ENCODE peak calls at places on chromosomes 1 and 21, in four cellular contexts. R, M, U and V are unnamed samples.

GRCh38 chr1:46413596-46413985 is 19.5 kb downstream of the FAAH start:
- DNase-seq in R (peak; percentile 75), M (no peak), U (no peak), V (no peak)

GRCh38 chr21:29155118-29155932 is 24.9 kb downstream of the MAP3K7CL start:
- DNase-seq in U (peak; percentile 55), M (peak; percentile 61), R (peak; percentile 36), V (peak; percentile 69)

GRCh38 chr1:88736633-88737248 is 52.7 kb downstream of the PKN2 start:
- DNase-seq in M (peak; percentile 54), R (peak; percentile 87), U (no peak), V (no peak)

GRCh38 chr21:17789660-17790059 is 29.5 kb downstream of the C21orf91 start:
- DNase-seq in M (no peak), R (no peak), U (no peak), V (no peak)

GRCh38 chr1:216285052-216285451 is 138.2 kb downstream of the USH2A start:
- DNase-seq in M (no peak), U (no peak), R (peak; percentile 18), V (peak; percentile 8)

GRCh38 chr1:202189012-202189790 is 4.4 kb upstream of the LGR6 start:
- DNase-seq in R (peak; percentile 72), M (peak; percentile 32), U (no peak), V (peak; percentile 73)

GRCh38 chr1:55536466-55536865 is 321.3 kb upstream of the USP24 start:
- DNase-seq in U (no peak), R (no peak), M (no peak), V (no peak)

GRCh38 chr1:222335586-222335985 is 212.3 kb downstream of the HHIPL2 start:
- DNase-seq in M (no peak), R (no peak), U (no peak), V (no peak)

GRCh38 chr21:46078984-46079356 is 18.9 kb upstream of the COL6A2 start:
- DNase-seq in M (no peak), U (no peak), R (no peak), V (no peak)

GRCh38 chr21:29315155-29315749 is 16.5 kb downstream of the BACH1 start:
- DNase-seq in R (peak; percentile 67), U (no peak), M (peak; percentile 30), V (no peak)

GRCh38 chr1:234841710-234842231 is 231.8 kb upstream of the IRF2BP2 start:
- DNase-seq in R (no peak), U (no peak), M (no peak), V (peak; percentile 79)

GRCh38 chr1:221309711-221310110 is 430.5 kb downstream of the HLX start:
- DNase-seq in R (peak; percentile 42), U (no peak), M (no peak), V (no peak)

GRCh38 chr1:120179420-120180348 is 3.4 kb upstream of the SEC22B start:
- DNase-seq in R (peak; percentile 69), M (peak; percentile 24), U (no peak), V (no peak)

GRCh38 chr1:26289158-26290059 is 9.5 kb downstream of the SH3BGRL3 start:
- DNase-seq in U (no peak), M (no peak), R (no peak), V (peak; percentile 69)

DNA sequence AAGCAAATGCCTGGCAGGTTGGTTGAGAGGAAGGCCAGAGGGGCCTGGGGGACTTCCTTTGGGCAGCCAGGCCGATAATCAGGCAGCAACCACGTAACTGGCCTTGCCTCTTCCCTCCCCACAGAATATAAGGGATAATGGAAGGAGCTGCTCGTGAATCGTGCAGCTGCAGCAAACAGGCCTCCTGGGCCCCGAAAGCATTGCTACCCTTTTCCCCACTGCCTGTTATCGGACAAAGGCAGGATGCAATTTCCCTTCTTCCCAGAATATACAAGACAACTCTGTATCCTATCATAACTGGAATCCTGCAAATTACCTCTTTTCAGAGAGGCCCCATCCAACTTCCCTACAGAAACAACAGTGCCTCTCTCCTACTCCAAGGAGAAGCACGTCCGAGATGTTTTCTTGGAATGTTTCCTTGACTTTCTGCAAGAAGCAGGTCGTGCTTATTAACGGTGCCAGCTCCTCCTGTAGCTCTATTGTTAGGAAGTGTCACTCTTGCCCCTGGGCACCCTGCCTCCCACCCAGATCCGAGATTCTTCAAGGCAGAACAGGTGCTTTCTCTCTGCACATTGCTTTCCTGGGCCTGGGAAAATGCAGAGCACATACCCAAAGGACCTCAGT is 106.0 kb upstream of the TIAM1 start:
- DNase-seq in R (no peak), U (no peak), M (no peak), V (no peak)
- H3K27ac ChIP-seq in R (no peak overlapping the region), U (no peak overlapping the region), M (no peak overlapping the region), V (no peak overlapping the region)

GRCh38 chr1:31435471-31436409 is 22.7 kb downstream of the SERINC2 start:
- DNase-seq in M (no peak), R (no peak), U (no peak), V (no peak)

GRCh38 chr1:31439276-31439675 is 26.3 kb downstream of the SERINC2 start:
- DNase-seq in M (no peak), R (no peak), U (no peak), V (no peak)

GRCh38 chr1:31437433-31438037 is 24.5 kb downstream of the SERINC2 start:
- DNase-seq in R (no peak), M (no peak), U (no peak), V (no peak)

GRCh38 chr1:31434979-31435378 is 22.0 kb downstream of the SERINC2 start:
- DNase-seq in M (peak; percentile 66), R (no peak), U (peak; percentile 29), V (no peak)

DNA sequence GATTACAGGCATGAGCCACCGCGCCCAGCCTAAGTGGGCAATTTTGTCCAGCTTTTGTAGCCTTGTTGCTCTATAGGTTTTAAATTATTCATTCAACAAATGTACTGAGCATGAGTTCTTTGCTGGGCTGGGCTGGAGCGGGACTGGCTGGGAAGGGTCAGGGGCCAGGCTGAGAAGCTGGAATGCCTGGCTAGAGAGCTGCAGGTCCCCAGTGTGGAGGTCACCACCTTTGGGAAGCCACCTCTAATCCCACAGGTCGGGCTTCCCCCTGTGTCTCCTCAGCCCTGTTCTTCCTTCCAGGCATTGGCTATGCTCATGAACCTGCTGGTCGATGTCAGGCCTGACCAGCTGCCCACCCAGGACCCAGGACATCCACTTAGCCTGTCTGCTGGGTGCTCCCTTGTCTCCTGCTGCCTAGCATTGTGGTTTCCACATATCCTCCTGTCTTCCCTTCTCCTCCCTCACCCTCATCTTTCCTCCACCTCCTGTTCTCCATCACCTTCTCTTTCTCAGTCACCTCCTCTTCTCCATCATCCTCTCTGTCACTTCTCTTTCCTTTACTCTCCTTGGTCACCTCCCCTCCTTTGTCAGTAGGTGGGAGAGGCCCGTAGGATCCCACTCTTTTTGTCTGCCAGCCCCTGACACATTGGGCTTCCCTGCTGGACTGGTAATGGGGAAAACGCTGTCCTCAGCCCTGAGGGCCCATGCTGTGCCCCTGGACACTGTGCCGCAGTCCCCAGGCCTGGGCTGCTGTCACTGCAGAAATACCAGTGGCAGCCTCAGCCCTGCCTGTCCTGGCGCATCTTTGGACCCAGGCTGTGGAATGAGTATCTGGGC is 23.8 kb downstream of the SERINC2 start:
- DNase-seq in M (no peak), U (no peak), R (no peak), V (no peak)
- H3K27ac ChIP-seq in M (no peak overlapping the region), U (no peak overlapping the region), R (no peak overlapping the region), V (no peak overlapping the region)

DNA sequence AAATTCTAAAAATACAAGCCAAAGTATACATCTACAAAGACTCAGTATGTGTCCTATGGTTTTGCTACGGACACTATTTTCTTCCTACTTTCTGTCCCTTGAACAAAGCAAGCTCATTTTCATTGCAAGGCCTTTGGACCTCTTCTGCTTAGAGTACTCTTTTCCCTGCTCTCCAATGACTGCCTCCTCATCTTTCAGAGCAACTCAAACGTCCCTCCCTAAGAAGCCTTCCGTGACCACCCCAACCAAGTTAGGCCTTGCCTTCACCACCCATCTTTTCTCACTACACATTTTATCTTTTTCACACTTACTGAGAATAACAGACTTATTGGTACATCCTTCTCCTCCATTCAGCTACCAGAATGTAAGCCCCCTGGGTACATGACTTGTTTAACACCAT is 39.9 kb downstream of the ENAH start:
- DNase-seq in R (no peak), U (no peak), M (no peak), V (no peak)
- H3K27ac ChIP-seq in R (no peak overlapping the region), U (no peak overlapping the region), M (no peak overlapping the region), V (peak overlapping the region; percentile 15)

GRCh38 chr21:26093094-26093493 is 77.5 kb downstream of the APP start:
- DNase-seq in U (no peak), M (peak; percentile 57), R (no peak), V (no peak)
- H3K27ac ChIP-seq in U (no peak overlapping the region), M (no peak overlapping the region), R (no peak overlapping the region), V (no peak overlapping the region)

GRCh38 chr1:207897188-207897587 is 13.7 kb downstream of the CD34 start:
- DNase-seq in M (no peak), U (no peak), R (no peak), V (no peak)
- H3K27ac ChIP-seq in M (no peak overlapping the region), U (no peak overlapping the region), R (no peak overlapping the region), V (peak overlapping the region; percentile 37)

GRCh38 chr1:214958491-214958890 is 124.0 kb upstream of the KCNK2 start:
- DNase-seq in U (no peak), M (no peak), R (no peak), V (no peak)

GRCh38 chr1:214952648-214953047 is 129.9 kb upstream of the KCNK2 start:
- DNase-seq in U (no peak), R (peak; percentile 89), M (no peak), V (no peak)

DNA sequence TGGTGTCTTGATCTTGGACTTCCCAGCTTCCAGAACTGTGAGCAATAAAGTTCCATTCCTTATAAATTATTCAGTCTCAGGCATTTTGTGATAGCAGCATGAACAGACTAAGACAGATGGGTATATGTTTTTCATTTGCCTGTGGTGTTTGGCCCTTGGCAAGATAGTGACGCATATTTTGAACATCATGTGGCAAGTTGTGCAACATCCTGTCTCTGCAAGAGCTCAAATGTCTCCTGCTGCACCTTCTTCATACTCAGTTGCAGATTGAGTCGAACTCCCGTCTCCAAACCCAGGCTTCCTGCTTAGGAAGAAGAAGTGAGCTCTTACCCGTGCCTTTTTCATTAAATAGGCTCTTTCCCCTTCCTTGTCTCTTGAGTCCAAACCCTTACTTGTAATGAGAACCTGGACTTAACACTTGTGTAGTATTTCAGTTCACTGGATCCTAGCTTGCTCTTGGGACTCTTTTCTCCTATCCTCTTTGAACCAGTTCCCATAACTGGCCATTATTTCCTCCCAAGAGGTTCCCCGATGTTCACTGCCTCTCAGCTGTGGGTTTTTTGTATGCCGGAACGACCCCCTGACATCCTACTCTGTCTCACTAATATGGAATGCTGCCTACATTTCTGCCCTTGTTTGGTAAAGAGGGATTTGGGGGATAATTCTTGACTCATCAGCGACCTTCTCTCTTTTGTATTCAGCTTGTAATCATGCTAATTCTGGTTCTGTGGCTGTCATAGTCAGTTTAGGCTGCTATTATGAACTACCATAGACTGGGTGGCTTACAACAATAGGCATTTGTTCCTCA is 125.0 kb upstream of the KCNK2 start:
- DNase-seq in U (peak; percentile 92), R (peak; percentile 37), M (peak; percentile 92), V (no peak)
- H3K27ac ChIP-seq in U (peak overlapping the region; percentile 73), R (no peak overlapping the region), M (peak overlapping the region; percentile 42), V (no peak overlapping the region)

DNA sequence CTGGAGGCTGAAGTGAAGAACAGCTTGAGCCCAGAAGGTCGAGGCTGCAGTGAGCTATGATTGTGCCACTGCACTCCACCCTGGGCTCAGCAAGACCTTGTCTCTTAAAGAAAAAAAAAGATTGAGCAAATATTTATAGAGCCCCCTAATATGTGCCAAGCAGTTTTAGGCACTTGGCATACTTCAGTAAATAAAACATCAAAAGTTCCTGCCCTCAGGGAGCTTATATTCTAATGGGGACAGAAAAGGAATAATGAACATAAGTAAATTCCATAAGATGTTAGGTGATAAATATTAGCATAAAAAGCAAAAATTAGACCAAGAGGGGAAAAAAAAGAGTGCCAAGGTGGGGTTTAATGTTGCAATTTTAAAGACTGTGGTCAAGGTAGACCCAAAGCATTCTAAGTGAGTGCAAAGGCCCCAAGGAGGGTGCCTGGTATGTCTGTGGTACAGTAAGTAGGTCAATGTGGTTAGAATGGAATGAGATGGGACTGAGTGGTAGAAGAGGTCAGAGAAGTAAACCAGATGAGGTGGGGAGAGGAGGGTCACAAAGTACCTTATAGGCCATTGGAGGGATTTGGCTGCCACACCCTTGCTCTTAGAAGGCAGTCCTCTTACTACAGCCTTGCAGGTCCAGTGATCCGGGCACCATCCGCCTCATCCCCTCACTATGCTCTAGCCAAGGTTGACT is 2.2 kb upstream of the TOE1 start:
- DNase-seq in U (no peak), R (no peak), M (no peak), V (no peak)
- H3K27ac ChIP-seq in U (no peak overlapping the region), R (no peak overlapping the region), M (no peak overlapping the region), V (no peak overlapping the region)